ENCODE peak calls at places on chromosomes 7 and 10, in four cellular contexts. G, I, R and H are unnamed samples.

GRCh38 chr10:58219875-58220274 is 47.8 kb downstream of the IPMK start:
- DNase-seq in I (no peak), R (no peak), G (no peak), H (no peak)

GRCh38 chr7:117582219-117582704 is 102.4 kb downstream of the CFTR start:
- DNase-seq in G (no peak), I (no peak), R (no peak), H (peak)

GRCh38 chr7:19106308-19107141 is 10.9 kb downstream of the TWIST1 start:
- DNase-seq in G (no peak), I (no peak), R (no peak), H (peak)

GRCh38 chr7:30079880-30080279 is 51.7 kb downstream of the PLEKHA8 start:
- DNase-seq in G (no peak), R (no peak), I (no peak), H (no peak)

GRCh38 chr7:56157238-56157790 is 41.1 kb upstream of the NUPR2 start:
- DNase-seq in G (no peak), R (no peak), I (no peak), H (no peak)

GRCh38 chr7:81770823-81771222 is 976 bp upstream of the HGF start:
- DNase-seq in R (no peak), I (no peak), G (no peak), H (no peak)

GRCh38 chr10:118300266-118300665 is 41.9 kb downstream of the FAM204A start:
- DNase-seq in G (no peak), I (no peak), R (no peak), H (no peak)

GRCh38 chr7:140206963-140207362 is 30.2 kb upstream of the KDM7A start:
- DNase-seq in G (no peak), R (no peak), I (no peak), H (no peak)

GRCh38 chr10:96511044-96511945 is 2.4 kb downstream of the TLL2 start:
- DNase-seq in R (peak), I (no peak), G (peak), H (peak)

GRCh38 chr7:44375236-44375699 is 49.9 kb upstream of the CAMK2B start:
- DNase-seq in I (no peak), R (peak), G (peak), H (peak)

GRCh38 chr10:667096-667495 is 22.4 kb downstream of the DIP2C start:
- DNase-seq in G (no peak), I (no peak), R (no peak), H (no peak)

GRCh38 chr10:664893-665292 is 24.6 kb downstream of the DIP2C start:
- DNase-seq in G (no peak), R (no peak), I (no peak), H (no peak)

GRCh38 chr10:666237-667012 is 23.0 kb downstream of the DIP2C start:
- DNase-seq in I (no peak), R (no peak), G (no peak), H (no peak)

GRCh38 chr10:664248-664647 is 25.2 kb downstream of the DIP2C start:
- DNase-seq in G (no peak), R (no peak), I (no peak), H (no peak)

GRCh38 chr10:665579-666091 is 23.8 kb downstream of the DIP2C start:
- DNase-seq in R (no peak), I (no peak), G (no peak), H (no peak)
- TF ChIP-seq TCF7 in R (no peak), I (no peak), G (no peak), H (no peak)

GRCh38 chr7:73742753-73743641 is 4.4 kb upstream of the ABHD11 start:
- DNase-seq in I (no peak), G (no peak), R (peak), H (peak)
- TF ChIP-seq TCF7 in I (no peak), G (no peak), R (no peak), H (no peak)

GRCh38 chr7:79506481-79506880 is 53.0 kb upstream of the MAGI2 start:
- DNase-seq in I (no peak), R (peak), G (no peak), H (no peak)
- TF ChIP-seq TCF7 in I (no peak), R (no peak), G (no peak), H (no peak)

GRCh38 chr7:111750168-111750715 is 187.9 kb upstream of the IMMP2L start:
- DNase-seq in I (no peak), G (no peak), R (no peak), H (no peak)
- TF ChIP-seq TCF7 in I (no peak), G (no peak), R (no peak), H (no peak)

DNA sequence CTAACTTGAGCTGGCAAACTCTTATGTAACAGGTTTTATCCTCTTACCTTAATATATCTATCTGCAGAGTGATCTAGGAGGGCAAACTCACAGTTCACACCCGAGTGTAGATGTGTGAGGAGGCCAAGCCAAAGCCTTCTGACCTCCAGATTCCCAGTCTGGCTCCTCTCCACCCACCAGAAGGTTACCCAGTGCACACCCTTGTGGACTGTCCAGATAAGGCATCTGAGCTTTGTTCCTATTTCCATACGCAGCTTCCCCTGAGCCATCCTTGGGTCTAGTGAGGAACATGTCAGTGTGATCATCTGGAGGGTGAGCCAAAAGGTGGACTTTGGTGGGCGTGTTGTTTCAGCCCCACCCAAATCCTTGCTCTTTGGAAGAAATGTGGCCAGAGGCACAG is 203.0 kb upstream of the MEOX2 start:
- DNase-seq in G (no peak), I (no peak), R (no peak), H (peak)
- TF ChIP-seq TCF7 in G (no peak), I (no peak), R (no peak), H (no peak)

DNA sequence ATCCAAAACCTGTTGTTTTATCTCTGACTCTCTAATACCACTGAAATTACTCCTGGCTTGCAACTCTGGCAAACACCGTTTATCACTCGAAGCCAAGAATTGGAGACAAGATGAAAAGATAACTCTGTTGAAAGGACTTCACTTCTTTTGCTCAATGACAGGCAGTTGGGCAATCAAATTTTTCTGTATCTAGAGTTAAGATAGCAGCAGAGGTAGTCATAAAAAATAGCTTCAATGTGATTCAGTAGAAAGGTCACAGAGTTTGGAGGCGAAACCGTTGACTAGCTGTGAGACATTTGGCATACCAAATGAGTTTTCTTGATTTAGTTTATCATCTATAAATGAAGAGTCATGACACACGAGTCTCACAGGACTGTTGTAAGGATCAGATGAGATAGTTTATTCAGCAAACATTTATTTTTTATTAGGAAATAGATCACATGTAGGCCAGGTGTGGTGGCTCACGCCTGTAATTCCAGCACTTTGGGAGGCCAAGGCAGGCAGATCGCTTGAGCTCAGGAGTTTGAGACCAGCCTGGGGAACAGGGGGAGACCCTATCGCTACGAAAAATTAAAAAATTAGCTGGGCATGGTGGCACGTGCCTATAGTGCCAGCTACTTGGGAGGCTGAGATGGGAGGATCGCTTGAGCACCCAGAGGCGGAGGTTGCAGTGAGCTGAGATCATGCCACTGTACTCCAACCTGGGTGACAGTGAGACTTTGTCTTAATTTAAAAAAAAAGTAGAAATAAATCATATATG is 23.6 kb downstream of the AKR1B1 start:
- DNase-seq in G (no peak), R (no peak), I (no peak), H (no peak)
- TF ChIP-seq TCF7 in G (no peak), R (no peak), I (no peak), H (no peak)

GRCh38 chr7:108736266-108736891 is 166.7 kb downstream of the DNAJB9 start:
- DNase-seq in G (no peak), I (no peak), R (no peak), H (no peak)
- TF ChIP-seq TCF7 in G (no peak), I (no peak), R (no peak), H (no peak)

GRCh38 chr7:159158888-159159405 is 14.3 kb upstream of the VIPR2 start:
- DNase-seq in G (no peak), R (no peak), I (no peak), H (no peak)
- TF ChIP-seq TCF7 in G (no peak), R (no peak), I (no peak), H (no peak)